ENCODE peak calls at places on chromosomes 12 and 14, in five cellular contexts. K is GM03348, O is HuH-7.5, T is uterus, E is T-helper 1 cell. Z is an unnamed sample.

GRCh38 chr12:95443458-95443857 is 30.5 kb upstream of the METAP2 start:
- DNase-seq in K (no peak), O (no peak), T (no peak), E (no peak), Z (no peak)

GRCh38 chr12:114443607-114444421 is 37.9 kb upstream of the TBX5 start:
- DNase-seq in K (no peak), O (no peak), T (no peak), E (no peak), Z (no peak)

GRCh38 chr12:52200783-52201519 is 9.1 kb upstream of the KRT80 start:
- DNase-seq in K (no peak), O (no peak), T (no peak), E (no peak), Z (no peak)

GRCh38 chr12:46370792-46371717 is 1.5 kb downstream of the SLC38A2 start:
- DNase-seq in K (peak; percentile 90), O (peak; percentile 84), T (peak; percentile 92), E (peak; percentile 85), Z (peak; percentile 95)

GRCh38 chr14:77791225-77791600 is 8.7 kb upstream of the ADCK1 start:
- DNase-seq in K (no peak), O (no peak), T (no peak), E (no peak), Z (no peak)

GRCh38 chr14:103910262-103910935 is 17.9 kb upstream of the TDRD9 start:
- DNase-seq in K (peak; percentile 84), O (peak; percentile 86), T (peak; percentile 72), E (peak; percentile 32), Z (peak; percentile 50)

GRCh38 chr12:132566551-132567131 is 43.7 kb downstream of the LRCOL1 start:
- DNase-seq in K (no peak), O (no peak), T (no peak), E (no peak), Z (no peak)

GRCh38 chr14:50139192-50139591 is 22.8 kb upstream of the VCPKMT start:
- DNase-seq in K (no peak), O (no peak), T (no peak), E (no peak), Z (no peak)

GRCh38 chr12:69843653-69844052 is 18.6 kb downstream of the MYRFL start:
- DNase-seq in K (no peak), O (no peak), T (no peak), E (no peak), Z (no peak)

GRCh38 chr12:53333289-53333688 is 2.9 kb downstream of the SP7 start:
- DNase-seq in K (no peak), O (no peak), T (no peak), E (no peak), Z (no peak)

GRCh38 chr14:36083317-36083716 is 93.2 kb downstream of the PTCSC3 start:
- DNase-seq in K (no peak), O (no peak), T (no peak), E (no peak), Z (no peak)

GRCh38 chr12:107584523-107584922 is 101.1 kb upstream of the PWP1 start:
- DNase-seq in K (no peak), O (no peak), T (no peak), E (no peak), Z (no peak)

GRCh38 chr14:28761438-28762289 is 4.9 kb upstream of the FOXG1 start:
- DNase-seq in K (no peak), O (no peak), T (no peak), E (no peak), Z (no peak)

GRCh38 chr14:59829941-59830734 is 40.4 kb downstream of the RTN1 start:
- DNase-seq in K (no peak), O (no peak), T (no peak), E (no peak), Z (no peak)

GRCh38 chr12:9615420-9616135 is 7.9 kb upstream of the KLRB1 start:
- DNase-seq in K (no peak), O (no peak), T (no peak), E (no peak), Z (no peak)

GRCh38 chr12:124385219-124385969 is 90.5 kb downstream of the RFLNA start:
- DNase-seq in K (peak; percentile 82), O (no peak), T (peak; percentile 68), E (no peak), Z (no peak)

GRCh38 chr12:113842699-113843098 is 123.4 kb downstream of the RBM19 start:
- DNase-seq in K (no peak), O (no peak), T (no peak), E (no peak), Z (no peak)

GRCh38 chr14:80974338-80975078 is 19.1 kb downstream of the TSHR start:
- DNase-seq in K (peak; percentile 41), O (no peak), T (no peak), E (no peak), Z (no peak)

GRCh38 chr14:35531960-35532747 is 1.8 kb upstream of the INSM2 start:
- DNase-seq in K (no peak), O (no peak), T (no peak), E (no peak), Z (no peak)

GRCh38 chr14:104290756-104291122 is 152.4 kb downstream of the KIF26A start:
- DNase-seq in K (no peak), O (no peak), T (no peak), E (peak; percentile 5), Z (no peak)

GRCh38 chr12:8032242-8033152 is at the start of gene FOXJ2:
- DNase-seq in K (peak; percentile 94), O (peak; percentile 52), T (peak; percentile 86), E (peak; percentile 64), Z (peak; percentile 77)